ENCODE peak calls at places on chromosomes 2 and 18, in four cellular contexts. V, I, Y and B are unnamed samples.

GRCh38 chr2:26692814-26693286 is 328 bp downstream of the KCNK3 start:
- DNase-seq in V (no peak), Y (peak), I (no peak), B (no peak)

GRCh38 chr2:84970956-84971798 is at the start of gene KCMF1:
- DNase-seq in I (peak), V (no peak), Y (peak), B (peak)

GRCh38 chr2:74005786-74006185 is 21.1 kb downstream of the TET3 start:
- DNase-seq in Y (no peak), I (no peak), V (no peak), B (peak)

GRCh38 chr18:10015288-10015701 is 101.5 kb downstream of the VAPA start:
- DNase-seq in Y (no peak), V (no peak), I (peak), B (no peak)

GRCh38 chr2:162475661-162476060 is 131.7 kb downstream of the GCA start:
- DNase-seq in V (no peak), Y (no peak), I (no peak), B (no peak)

GRCh38 chr2:60469918-60470317 is 83.5 kb downstream of the BCL11A start:
- DNase-seq in Y (no peak), V (no peak), I (no peak), B (no peak)

GRCh38 chr2:15619076-15619475 is 27.4 kb downstream of the DDX1 start:
- DNase-seq in V (no peak), Y (no peak), I (no peak), B (no peak)

GRCh38 chr18:57585846-57586242 is 658 bp downstream of the FECH start:
- DNase-seq in I (no peak), Y (peak), V (no peak), B (no peak)

DNA sequence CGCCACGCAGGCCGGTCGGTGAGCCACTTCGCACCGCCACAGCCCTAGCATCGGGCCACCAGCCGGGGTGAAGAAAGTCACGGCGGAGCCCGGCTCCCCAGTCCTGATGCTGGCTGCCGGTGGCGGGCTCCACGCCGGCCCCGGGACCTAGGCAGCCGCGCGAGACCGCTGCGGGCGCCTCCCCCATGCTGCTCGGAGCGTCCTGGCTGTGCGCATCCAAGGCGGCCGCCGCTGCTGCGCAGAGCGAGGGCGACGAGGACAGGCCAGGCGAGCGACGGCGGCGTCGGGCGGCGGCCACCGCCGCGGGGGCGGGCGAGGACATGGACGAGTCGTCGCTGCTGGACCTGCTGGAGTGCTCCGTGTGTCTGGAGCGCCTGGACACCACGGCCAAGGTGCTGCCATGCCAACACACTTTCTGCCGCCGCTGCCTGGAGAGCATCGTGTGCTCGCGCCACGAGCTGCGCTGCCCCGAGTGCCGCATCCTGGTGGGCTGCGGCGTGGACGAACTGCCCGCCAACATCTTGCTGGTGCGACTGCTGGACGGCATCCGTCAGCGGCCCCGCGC is 433 bp downstream of the SH3RF3 start:
- DNase-seq in V (no peak), I (no peak), Y (peak), B (no peak)
- H3K4me3 ChIP-seq in V (peak), I (peak), Y (no peak), B (peak)

DNA sequence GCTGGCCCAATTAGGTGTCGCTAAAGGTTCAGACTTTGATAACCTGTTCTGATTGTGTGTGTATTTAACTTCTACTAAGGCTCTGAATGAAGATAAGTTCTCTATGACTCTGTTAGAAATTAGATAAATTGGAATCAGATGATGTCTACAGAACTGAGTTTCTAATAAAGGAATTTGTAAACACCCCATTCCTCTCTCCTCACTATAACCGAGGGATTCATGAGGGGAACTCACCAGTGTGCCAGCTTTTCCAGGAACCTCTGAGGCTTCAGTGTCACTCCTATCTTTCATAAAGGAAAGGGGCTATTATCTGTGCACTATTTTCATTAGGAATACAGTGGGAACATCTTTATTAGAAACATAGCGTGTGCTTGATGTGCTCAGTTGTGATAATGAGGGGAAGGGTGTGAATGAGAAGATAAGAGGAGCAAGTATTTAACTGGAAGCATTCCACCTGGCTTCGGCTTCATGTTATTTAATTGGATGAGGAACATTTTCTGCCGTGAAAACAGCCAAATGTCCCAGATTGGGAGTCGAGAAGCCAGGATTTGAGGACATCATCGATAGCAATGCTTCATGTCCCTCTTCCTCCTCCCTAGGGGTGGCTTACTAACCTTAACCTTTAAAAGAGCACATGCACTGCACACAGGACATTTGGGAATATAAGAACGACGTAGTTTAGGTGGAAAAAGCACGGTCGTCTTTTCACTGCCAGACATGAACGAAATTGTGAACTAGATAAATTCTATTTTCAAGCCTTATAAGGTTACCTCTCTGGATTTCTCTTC is 84.8 kb upstream of the TCF4 start:
- DNase-seq in Y (peak), V (no peak), I (no peak), B (no peak)
- H3K4me3 ChIP-seq in Y (no peak), V (no peak), I (no peak), B (no peak)

GRCh38 chr2:241036964-241037421 is 38.6 kb downstream of the SNED1 start:
- DNase-seq in Y (no peak), I (no peak), V (no peak), B (no peak)
- H3K4me3 ChIP-seq in Y (no peak), I (no peak), V (no peak), B (no peak)

GRCh38 chr2:199470672-199471442 is 13.1 kb upstream of the SATB2 start:
- DNase-seq in Y (no peak), V (no peak), I (no peak), B (no peak)
- H3K4me3 ChIP-seq in Y (no peak), V (no peak), I (no peak), B (no peak)

GRCh38 chr18:58887613-58887963 is 22.9 kb downstream of the ZNF532 start:
- DNase-seq in I (no peak), Y (no peak), V (no peak), B (no peak)
- H3K4me3 ChIP-seq in I (no peak), Y (no peak), V (no peak), B (no peak)

GRCh38 chr2:43612944-43613343 is 17.1 kb upstream of the THADA start:
- DNase-seq in Y (no peak), V (no peak), I (no peak), B (no peak)

GRCh38 chr2:43610361-43610760 is 14.5 kb upstream of the THADA start:
- DNase-seq in I (no peak), Y (no peak), V (no peak), B (no peak)

GRCh38 chr2:43609304-43609883 is 13.6 kb upstream of the THADA start:
- DNase-seq in Y (peak), I (peak), V (no peak), B (no peak)

GRCh38 chr2:43616967-43617366 is 20.1 kb upstream of the PLEKHH2 start:
- DNase-seq in V (no peak), I (no peak), Y (no peak), B (no peak)

DNA sequence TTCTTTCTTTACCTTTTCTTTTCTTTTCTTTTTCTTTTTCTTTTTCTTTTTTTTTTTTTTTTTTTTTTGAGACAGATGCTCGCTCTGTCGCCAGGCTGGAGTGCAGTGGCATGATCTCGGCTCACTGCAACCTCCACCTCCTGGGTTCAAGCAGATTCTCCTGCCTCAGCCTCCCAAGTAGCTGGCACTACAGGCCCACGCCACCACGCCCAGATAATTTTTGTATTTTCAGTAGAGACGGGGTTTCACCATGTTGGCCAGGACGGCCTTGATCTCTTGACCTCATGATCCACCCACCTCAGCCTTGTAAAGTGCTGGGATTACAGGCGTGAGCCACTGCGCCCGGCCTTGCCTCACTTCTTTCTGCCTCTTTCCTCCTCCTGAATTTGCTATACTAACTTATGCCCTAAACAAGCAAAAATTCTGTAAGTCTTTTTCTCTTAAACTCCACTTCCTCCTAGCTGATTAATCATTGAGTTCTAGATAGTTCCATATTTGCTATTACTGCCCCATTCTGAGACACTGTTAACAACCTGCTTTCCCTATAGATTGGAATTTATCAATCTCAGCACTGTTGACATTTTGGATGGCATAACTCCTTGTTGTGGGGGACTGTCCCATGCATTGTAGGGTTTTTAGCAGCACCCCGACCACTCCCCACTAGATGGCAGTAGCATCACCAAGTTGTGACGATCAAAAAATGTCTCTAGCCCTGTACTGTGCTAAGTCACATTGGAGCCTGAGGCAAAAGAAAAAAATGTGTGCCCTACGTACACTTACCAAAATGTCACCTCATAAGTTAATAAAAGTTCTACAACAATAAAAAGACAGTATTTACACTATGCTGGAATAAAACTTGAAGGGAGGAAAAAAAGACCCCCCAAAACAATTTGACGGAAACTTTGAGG is 16.4 kb upstream of the THADA start:
- DNase-seq in I (peak), V (no peak), Y (peak), B (peak)
- H3K4me3 ChIP-seq in I (no peak), V (no peak), Y (no peak), B (no peak)

GRCh38 chr2:240238786-240239185 is 98.3 kb upstream of the OTOS start:
- DNase-seq in I (no peak), Y (no peak), V (no peak), B (peak)
- H3K4me3 ChIP-seq in I (no peak), Y (no peak), V (no peak), B (no peak)

GRCh38 chr2:8002765-8003393 is 679.0 kb upstream of the ID2 start:
- DNase-seq in Y (no peak), I (no peak), V (no peak), B (no peak)
- H3K4me3 ChIP-seq in Y (no peak), I (no peak), V (no peak), B (no peak)

GRCh38 chr18:5155907-5156287 is 41.2 kb downstream of the AKAIN1 start:
- DNase-seq in Y (no peak), V (no peak), I (no peak), B (no peak)
- H3K4me3 ChIP-seq in Y (no peak), V (no peak), I (no peak), B (no peak)

GRCh38 chr2:232309592-232309991 is 69.0 kb upstream of the ALPP start:
- DNase-seq in V (no peak), I (no peak), Y (peak), B (no peak)
- H3K4me3 ChIP-seq in V (no peak), I (no peak), Y (no peak), B (no peak)